ENCODE peak calls at places on chromosomes 5 and 9, in four cellular contexts. L, E, B and Z are unnamed samples.
A peak's percentile ranks its signal among the peaks of the same experiment; 100 is the strongest.

GRCh38 chr9:88816141-88816540 is 175.1 kb upstream of the S1PR3 start:
- DNase-seq in L (no peak), E (no peak), B (no peak), Z (no peak)

GRCh38 chr9:18346761-18347160 is 127.2 kb upstream of the ADAMTSL1 start:
- DNase-seq in L (no peak), E (no peak), B (no peak), Z (no peak)

GRCh38 chr5:134468921-134469400 is 56.5 kb upstream of the JADE2 start:
- DNase-seq in L (no peak), E (no peak), B (no peak), Z (no peak)

GRCh38 chr9:126617740-126618133 is 4.0 kb downstream of the LMX1B start:
- DNase-seq in L (no peak), E (no peak), B (no peak), Z (no peak)

GRCh38 chr5:135718151-135718550 is 116.3 kb upstream of the SLC25A48 start:
- DNase-seq in L (no peak), E (no peak), B (no peak), Z (no peak)

GRCh38 chr9:23824241-23825142 is 1.5 kb downstream of the ELAVL2 start:
- DNase-seq in L (no peak), E (no peak), B (no peak), Z (no peak)

GRCh38 chr5:179261301-179262125 is 83.7 kb downstream of the ADAMTS2 start:
- DNase-seq in L (no peak), E (no peak), B (no peak), Z (no peak)

GRCh38 chr9:8732367-8733075 is 932.9 kb upstream of the DMAC1 start:
- DNase-seq in L (no peak), E (no peak), B (no peak), Z (no peak)

GRCh38 chr5:172443441-172444109 is 10.8 kb downstream of the SH3PXD2B start:
- DNase-seq in L (no peak), E (no peak), B (no peak), Z (peak; percentile 32)

GRCh38 chr5:140295414-140295813 is 7.5 kb downstream of the PFDN1 start:
- DNase-seq in L (no peak), E (no peak), B (peak; percentile 20), Z (no peak)

GRCh38 chr5:123997354-123998215 is 485.6 kb downstream of the CSNK1G3 start:
- DNase-seq in L (no peak), E (no peak), B (no peak), Z (no peak)

GRCh38 chr9:75372499-75373268 is 284.4 kb downstream of the OSTF1 start:
- DNase-seq in L (no peak), E (no peak), B (no peak), Z (no peak)

GRCh38 chr5:10288600-10289213 is 19.0 kb downstream of the CMBL start:
- DNase-seq in L (no peak), E (no peak), B (peak; percentile 98), Z (peak; percentile 96)